ENCODE peak calls at places on chromosome 19, in four cellular contexts. One of them, this sample, is unnamed. For H3K27me3, the result is how much of the 10 kb centered on the place peaks cover.

GRCh38 chr19:48510421-48511268 is 990 bp downstream of the LMTK3 start:
- DNase-seq in CD8-positive, alpha-beta memory T cell: peak
- DNase-seq in MG63: peak
- DNase-seq in tibial nerve: peak
- DNase-seq in this sample: peak

GRCh38 chr19:46080561-46080960 is 39.8 kb upstream of the IGFL4 start:
- DNase-seq in MG63: peak
- DNase-seq in CD8-positive, alpha-beta memory T cell: no peak
- DNase-seq in tibial nerve: no peak
- DNase-seq in this sample: peak

GRCh38 chr19:43575955-43576451 is 402 bp downstream of the PINLYP start:
- DNase-seq in tibial nerve: no peak
- DNase-seq in CD8-positive, alpha-beta memory T cell: no peak
- DNase-seq in MG63: no peak
- DNase-seq in this sample: no peak

GRCh38 chr19:30046522-30046921 is 104.5 kb downstream of the URI1 start:
- DNase-seq in tibial nerve: no peak
- DNase-seq in MG63: no peak
- DNase-seq in CD8-positive, alpha-beta memory T cell: no peak
- DNase-seq in this sample: peak

GRCh38 chr19:29404951-29405727 is 120.7 kb upstream of the VSTM2B start:
- DNase-seq in MG63: no peak
- DNase-seq in CD8-positive, alpha-beta memory T cell: no peak
- DNase-seq in tibial nerve: no peak
- DNase-seq in this sample: no peak

GRCh38 chr19:34982275-34982674 is 17.8 kb upstream of the GRAMD1A start:
- DNase-seq in tibial nerve: no peak
- DNase-seq in CD8-positive, alpha-beta memory T cell: no peak
- DNase-seq in MG63: no peak
- DNase-seq in this sample: no peak

GRCh38 chr19:35555301-35556005 is 8.0 kb downstream of the ATP4A start:
- DNase-seq in tibial nerve: no peak
- DNase-seq in MG63: peak
- DNase-seq in CD8-positive, alpha-beta memory T cell: no peak
- DNase-seq in this sample: no peak

GRCh38 chr19:52198678-52199077 is 8.8 kb downstream of the PPP2R1A start:
- DNase-seq in MG63: no peak
- DNase-seq in tibial nerve: no peak
- DNase-seq in CD8-positive, alpha-beta memory T cell: no peak
- DNase-seq in this sample: no peak

GRCh38 chr19:48959341-48960239 is 4.9 kb downstream of the BAX start:
- DNase-seq in tibial nerve: no peak
- DNase-seq in MG63: no peak
- DNase-seq in CD8-positive, alpha-beta memory T cell: no peak
- DNase-seq in this sample: no peak

GRCh38 chr19:47895165-47895782 is 9.2 kb upstream of the SULT2A1 start:
- DNase-seq in MG63: no peak
- DNase-seq in tibial nerve: no peak
- DNase-seq in CD8-positive, alpha-beta memory T cell: no peak
- DNase-seq in this sample: no peak

GRCh38 chr19:47074621-47075020 is 26.2 kb upstream of the TMEM160 start:
- DNase-seq in tibial nerve: no peak
- DNase-seq in MG63: no peak
- DNase-seq in CD8-positive, alpha-beta memory T cell: no peak
- DNase-seq in this sample: no peak

GRCh38 chr19:5369962-5370367 is 29.4 kb upstream of the PTPRS start:
- DNase-seq in tibial nerve: no peak
- DNase-seq in CD8-positive, alpha-beta memory T cell: no peak
- DNase-seq in MG63: peak
- DNase-seq in this sample: peak

GRCh38 chr19:23474761-23475160 is 79.5 kb upstream of the ZNF91 start:
- DNase-seq in MG63: no peak
- DNase-seq in tibial nerve: no peak
- DNase-seq in CD8-positive, alpha-beta memory T cell: no peak
- DNase-seq in this sample: no peak

GRCh38 chr19:572891-573825 is 762 bp downstream of the BSG start:
- DNase-seq in CD8-positive, alpha-beta memory T cell: no peak
- DNase-seq in MG63: peak
- DNase-seq in tibial nerve: no peak
- DNase-seq in this sample: peak

GRCh38 chr19:35334064-35334753 is 5.2 kb downstream of the CD22 start:
- DNase-seq in tibial nerve: no peak
- DNase-seq in CD8-positive, alpha-beta memory T cell: no peak
- DNase-seq in MG63: no peak
- DNase-seq in this sample: no peak

GRCh38 chr19:22882797-22883196 is 50.7 kb downstream of the ZNF723 start:
- DNase-seq in CD8-positive, alpha-beta memory T cell: no peak
- DNase-seq in MG63: no peak
- DNase-seq in tibial nerve: peak
- DNase-seq in this sample: peak

GRCh38 chr19:13718733-13719132 is 45.6 kb upstream of the MRI1 start:
- DNase-seq in MG63: peak
- DNase-seq in tibial nerve: no peak
- DNase-seq in CD8-positive, alpha-beta memory T cell: no peak
- DNase-seq in this sample: peak

GRCh38 chr19:47663911-47664771 is 49.1 kb upstream of the EHD2 start:
- DNase-seq in MG63: peak
- DNase-seq in tibial nerve: peak
- DNase-seq in CD8-positive, alpha-beta memory T cell: no peak
- DNase-seq in this sample: peak

GRCh38 chr19:33225458-33225925 is at the start of gene SLC7A10:
- DNase-seq in CD8-positive, alpha-beta memory T cell: no peak
- DNase-seq in MG63: no peak
- DNase-seq in tibial nerve: no peak
- DNase-seq in this sample: no peak

GRCh38 chr19:34713262-34713637 is 20.8 kb upstream of the ZNF181 start:
- DNase-seq in MG63: no peak
- DNase-seq in CD8-positive, alpha-beta memory T cell: no peak
- DNase-seq in tibial nerve: no peak
- DNase-seq in this sample: no peak

GRCh38 chr19:45485301-45486077 is 11.4 kb downstream of the RTN2 start:
- DNase-seq in CD8-positive, alpha-beta memory T cell: peak
- DNase-seq in tibial nerve: peak
- DNase-seq in MG63: peak
- DNase-seq in this sample: peak

GRCh38 chr19:2922987-2923386 is 21.8 kb downstream of the ZNF77 start:
- DNase-seq in MG63: no peak
- DNase-seq in CD8-positive, alpha-beta memory T cell: no peak
- DNase-seq in tibial nerve: no peak
- DNase-seq in this sample: no peak

GRCh38 chr19:2912306-2912705 is 11.6 kb downstream of the ZNF57 start:
- DNase-seq in MG63: no peak
- DNase-seq in CD8-positive, alpha-beta memory T cell: no peak
- DNase-seq in tibial nerve: no peak
- DNase-seq in this sample: no peak

GRCh38 chr19:2923510-2923909 is 21.3 kb downstream of the ZNF77 start:
- DNase-seq in tibial nerve: no peak
- DNase-seq in CD8-positive, alpha-beta memory T cell: no peak
- DNase-seq in MG63: peak
- DNase-seq in this sample: no peak

GRCh38 chr19:2917275-2918184 is 16.8 kb downstream of the ZNF57 start:
- DNase-seq in tibial nerve: no peak
- DNase-seq in CD8-positive, alpha-beta memory T cell: no peak
- DNase-seq in MG63: no peak
- DNase-seq in this sample: no peak
- H3K27me3 ChIP-seq in tibial nerve: under half
- H3K27me3 ChIP-seq in CD8-positive, alpha-beta memory T cell: under half
- H3K27me3 ChIP-seq in MG63: under half
- H3K27me3 ChIP-seq in this sample: under half

GRCh38 chr19:11480081-11480926 is 542 bp downstream of the ELAVL3 start:
- DNase-seq in MG63: peak
- DNase-seq in CD8-positive, alpha-beta memory T cell: no peak
- DNase-seq in tibial nerve: no peak
- DNase-seq in this sample: no peak

GRCh38 chr19:11482384-11483050 is 1.7 kb upstream of the ELAVL3 start:
- DNase-seq in MG63: peak
- DNase-seq in tibial nerve: peak
- DNase-seq in CD8-positive, alpha-beta memory T cell: peak
- DNase-seq in this sample: peak

GRCh38 chr19:11480927-11481776 is at the start of gene ELAVL3:
- DNase-seq in CD8-positive, alpha-beta memory T cell: no peak
- DNase-seq in MG63: no peak
- DNase-seq in tibial nerve: no peak
- DNase-seq in this sample: no peak

GRCh38 chr19:11483176-11484111 is 2.6 kb upstream of the ELAVL3 start:
- DNase-seq in MG63: no peak
- DNase-seq in tibial nerve: no peak
- DNase-seq in CD8-positive, alpha-beta memory T cell: no peak
- DNase-seq in this sample: no peak

GRCh38 chr19:11481777-11482383 is 1.0 kb upstream of the ELAVL3 start:
- DNase-seq in CD8-positive, alpha-beta memory T cell: peak
- DNase-seq in MG63: peak
- DNase-seq in tibial nerve: peak
- DNase-seq in this sample: peak
- H3K27me3 ChIP-seq in CD8-positive, alpha-beta memory T cell: under half
- H3K27me3 ChIP-seq in MG63: under half
- H3K27me3 ChIP-seq in tibial nerve: under half
- H3K27me3 ChIP-seq in this sample: under half

GRCh38 chr19:55179570-55180484 is at the start of gene SYT5:
- DNase-seq in tibial nerve: no peak
- DNase-seq in MG63: peak
- DNase-seq in CD8-positive, alpha-beta memory T cell: peak
- DNase-seq in this sample: no peak

GRCh38 chr19:55186080-55186479 is 6.0 kb upstream of the SYT5 start:
- DNase-seq in tibial nerve: no peak
- DNase-seq in CD8-positive, alpha-beta memory T cell: no peak
- DNase-seq in MG63: no peak
- DNase-seq in this sample: no peak

GRCh38 chr19:55178781-55179569 is 1.1 kb downstream of the SYT5 start:
- DNase-seq in CD8-positive, alpha-beta memory T cell: peak
- DNase-seq in MG63: peak
- DNase-seq in tibial nerve: peak
- DNase-seq in this sample: peak

GRCh38 chr19:55176116-55176515 is 4.0 kb downstream of the SYT5 start:
- DNase-seq in CD8-positive, alpha-beta memory T cell: no peak
- DNase-seq in tibial nerve: no peak
- DNase-seq in MG63: no peak
- DNase-seq in this sample: no peak

DNA sequence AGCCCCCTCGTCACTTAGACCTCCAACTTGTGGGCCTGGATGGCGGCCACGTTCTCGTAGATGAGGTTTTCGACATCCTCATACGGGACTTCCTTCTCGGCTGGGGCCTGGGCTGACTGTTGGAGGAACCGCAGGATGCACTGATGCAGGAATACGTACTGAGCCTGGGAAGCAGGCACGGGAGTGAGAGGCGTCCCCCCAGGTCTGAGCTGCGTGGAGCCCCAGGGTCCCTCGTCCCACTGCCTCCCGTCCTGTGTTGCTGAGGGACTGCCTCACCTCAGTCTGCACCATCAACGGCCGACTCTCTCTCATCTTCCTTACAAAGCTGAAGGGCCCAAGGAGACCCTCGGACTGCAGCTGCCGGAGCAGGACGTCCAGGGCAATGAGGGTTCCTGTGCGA is 1.7 kb upstream of the SYT5 start:
- DNase-seq in MG63: no peak
- DNase-seq in tibial nerve: no peak
- DNase-seq in CD8-positive, alpha-beta memory T cell: no peak
- DNase-seq in this sample: no peak
- H3K27me3 ChIP-seq in MG63: under half
- H3K27me3 ChIP-seq in tibial nerve: under half
- H3K27me3 ChIP-seq in CD8-positive, alpha-beta memory T cell: under half
- H3K27me3 ChIP-seq in this sample: under half

GRCh38 chr19:42316223-42317211 is 3.4 kb downstream of the TMEM145 start:
- DNase-seq in tibial nerve: no peak
- DNase-seq in MG63: peak
- DNase-seq in CD8-positive, alpha-beta memory T cell: no peak
- DNase-seq in this sample: no peak

GRCh38 chr19:42313096-42313839 is at the start of gene TMEM145:
- DNase-seq in CD8-positive, alpha-beta memory T cell: no peak
- DNase-seq in tibial nerve: no peak
- DNase-seq in MG63: peak
- DNase-seq in this sample: no peak

GRCh38 chr19:42315024-42315423 is 1.9 kb downstream of the TMEM145 start:
- DNase-seq in CD8-positive, alpha-beta memory T cell: no peak
- DNase-seq in tibial nerve: no peak
- DNase-seq in MG63: no peak
- DNase-seq in this sample: no peak

GRCh38 chr19:42313840-42314755 is 989 bp downstream of the TMEM145 start:
- DNase-seq in tibial nerve: no peak
- DNase-seq in MG63: no peak
- DNase-seq in CD8-positive, alpha-beta memory T cell: no peak
- DNase-seq in this sample: no peak

DNA sequence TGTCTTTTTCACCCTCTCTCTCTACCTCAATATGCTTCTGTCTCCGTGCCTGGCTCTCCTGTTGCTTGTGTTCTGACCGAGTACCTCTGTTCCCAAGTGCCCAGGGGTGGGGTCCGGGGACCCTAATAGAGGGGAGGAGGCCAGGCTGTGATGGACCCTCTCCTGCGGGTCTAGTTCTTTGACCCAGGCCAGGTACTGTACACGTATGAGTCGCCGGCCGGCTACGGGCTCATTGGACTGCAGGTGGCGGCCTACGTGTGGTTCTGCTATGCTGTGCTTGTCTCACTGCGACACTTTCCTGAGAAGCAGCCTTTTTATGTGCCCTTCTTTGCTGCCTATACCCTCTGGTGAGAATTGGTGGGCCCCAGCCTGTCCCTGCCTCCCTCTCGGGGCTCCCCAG is 4.4 kb downstream of the TMEM145 start:
- DNase-seq in tibial nerve: no peak
- DNase-seq in MG63: no peak
- DNase-seq in CD8-positive, alpha-beta memory T cell: no peak
- DNase-seq in this sample: no peak
- H3K27me3 ChIP-seq in tibial nerve: under half
- H3K27me3 ChIP-seq in MG63: under half
- H3K27me3 ChIP-seq in CD8-positive, alpha-beta memory T cell: under half
- H3K27me3 ChIP-seq in this sample: under half

GRCh38 chr19:39771751-39772150 is 6.9 kb upstream of the LEUTX start:
- DNase-seq in CD8-positive, alpha-beta memory T cell: no peak
- DNase-seq in MG63: no peak
- DNase-seq in tibial nerve: no peak
- DNase-seq in this sample: no peak

GRCh38 chr19:39765091-39766076 is 13.3 kb upstream of the LEUTX start:
- DNase-seq in CD8-positive, alpha-beta memory T cell: peak
- DNase-seq in MG63: peak
- DNase-seq in tibial nerve: peak
- DNase-seq in this sample: peak

GRCh38 chr19:39768811-39769210 is 9.8 kb upstream of the LEUTX start:
- DNase-seq in MG63: no peak
- DNase-seq in CD8-positive, alpha-beta memory T cell: no peak
- DNase-seq in tibial nerve: no peak
- DNase-seq in this sample: no peak

GRCh38 chr19:39768334-39768733 is 10.3 kb upstream of the LEUTX start:
- DNase-seq in CD8-positive, alpha-beta memory T cell: no peak
- DNase-seq in tibial nerve: no peak
- DNase-seq in MG63: no peak
- DNase-seq in this sample: no peak
- H3K27me3 ChIP-seq in CD8-positive, alpha-beta memory T cell: under half
- H3K27me3 ChIP-seq in tibial nerve: under half
- H3K27me3 ChIP-seq in MG63: under half
- H3K27me3 ChIP-seq in this sample: under half